ENCODE peak calls at places on chromosomes 3 and 15, in four cellular contexts. T, R, S and P are unnamed samples. For H3K4me1, the result is how much of the 10 kb centered on the place peaks cover.

GRCh38 chr3:17912011-17912760 is 169.8 kb upstream of the TBC1D5 start:
- DNase-seq in S (no peak), R (no peak), T (no peak), P (no peak)

GRCh38 chr3:100231668-100232067 is 29.1 kb upstream of the TBC1D23 start:
- DNase-seq in S (no peak), R (peak), T (no peak), P (no peak)

GRCh38 chr3:38126121-38126892 is 10.6 kb downstream of the ACAA1 start:
- DNase-seq in S (no peak), T (no peak), R (no peak), P (no peak)

GRCh38 chr3:100040446-100040845 is 73.9 kb downstream of the FILIP1L start:
- DNase-seq in R (peak), S (no peak), T (no peak), P (no peak)

GRCh38 chr3:30476373-30477082 is 129.9 kb upstream of the TGFBR2 start:
- DNase-seq in R (peak), S (no peak), T (no peak), P (no peak)

GRCh38 chr3:36480916-36481648 is 100.8 kb downstream of the STAC start:
- DNase-seq in R (peak), T (no peak), S (no peak), P (no peak)

GRCh38 chr3:11764931-11765363 is 81.7 kb downstream of the TAMM41 start:
- DNase-seq in S (no peak), R (peak), T (no peak), P (no peak)

GRCh38 chr15:33908396-33908795 is 59.9 kb upstream of the CHRM5 start:
- DNase-seq in T (no peak), S (no peak), R (peak), P (no peak)

GRCh38 chr15:85754993-85755392 is 39.7 kb downstream of the KLHL25 start:
- DNase-seq in S (no peak), T (no peak), R (peak), P (no peak)

GRCh38 chr3:117010316-117010715 is 300.7 kb downstream of the TUSC7 start:
- DNase-seq in T (no peak), S (no peak), R (no peak), P (no peak)

DNA sequence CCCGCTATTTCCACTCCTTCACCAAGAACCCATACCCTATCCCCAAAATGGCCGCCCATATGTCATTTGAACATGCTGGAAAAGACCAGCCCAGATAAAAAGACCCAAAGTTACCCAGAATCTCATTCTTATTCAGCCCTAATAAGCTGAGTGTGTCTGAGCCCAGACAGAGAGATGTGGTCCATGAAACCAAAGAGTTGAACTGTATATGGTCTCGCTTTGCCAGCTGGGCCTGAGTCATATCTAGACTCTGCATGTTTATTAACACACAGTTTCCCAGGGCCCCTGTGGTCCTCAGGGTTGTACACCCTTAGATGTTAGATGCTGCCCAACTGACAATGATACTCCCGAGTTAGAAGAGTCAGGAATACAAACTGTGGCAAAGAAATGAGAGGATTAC is 201.9 kb upstream of the STRIT1 start:
- DNase-seq in T (no peak), S (no peak), R (no peak), P (no peak)
- TF ChIP-seq EZH2phosphoT487 in T (no peak), S (no peak), R (no peak), P (no peak)

GRCh38 chr3:129560931-129561594 is 18.1 kb downstream of the H1-8 start:
- DNase-seq in R (peak), T (no peak), S (no peak), P (peak)

GRCh38 chr3:129563332-129563731 is 20.4 kb downstream of the H1-8 start:
- DNase-seq in T (no peak), S (no peak), R (no peak), P (no peak)

GRCh38 chr3:129563850-129564535 is 21.0 kb downstream of the H1-8 start:
- DNase-seq in T (no peak), R (peak), S (no peak), P (no peak)

GRCh38 chr3:129561619-129562248 is 18.8 kb downstream of the H1-8 start:
- DNase-seq in R (no peak), T (no peak), S (no peak), P (no peak)

GRCh38 chr3:129562803-129563202 is 19.8 kb downstream of the H1-8 start:
- DNase-seq in S (no peak), R (no peak), T (no peak), P (no peak)
- H3K4me1 ChIP-seq in S (under half), R (under half), T (under half), P (under half)

DNA sequence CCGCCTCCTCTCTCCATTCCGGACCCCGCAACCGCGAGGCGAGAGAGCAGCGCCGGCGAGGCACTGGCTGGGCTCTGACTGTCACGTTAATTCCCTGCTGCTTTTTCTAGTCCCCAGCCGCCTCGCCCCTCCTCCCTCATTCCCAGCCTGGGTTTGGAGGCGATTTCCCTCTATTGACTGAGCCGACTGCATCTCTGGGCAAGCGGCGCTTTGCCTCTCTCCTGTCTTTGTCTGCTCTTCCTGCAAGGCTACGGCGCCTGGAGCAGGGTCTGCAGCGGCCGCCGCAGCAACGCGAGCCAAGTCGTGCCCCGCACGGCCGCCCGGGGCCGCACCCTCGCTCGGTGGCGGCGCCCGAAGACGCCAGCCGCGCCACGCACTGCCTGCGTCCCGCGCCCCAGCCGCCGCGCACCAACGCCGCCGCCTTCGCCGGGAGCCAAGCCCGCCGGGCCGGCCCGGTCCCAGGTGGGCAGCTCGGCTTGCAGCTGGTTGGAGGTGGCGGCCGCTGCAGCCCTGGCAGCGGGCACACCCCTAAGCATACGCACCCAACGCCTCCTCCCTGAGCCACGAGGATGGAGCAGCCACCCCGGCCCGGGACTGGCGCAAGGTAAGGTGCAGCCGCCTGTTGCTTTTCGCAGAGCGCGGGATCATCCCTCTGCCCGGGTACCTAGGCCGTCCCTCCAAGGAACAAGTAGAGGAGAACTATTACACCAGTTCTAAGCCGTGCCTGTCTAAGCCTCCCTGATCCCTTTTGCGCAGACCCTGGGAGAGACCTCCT is at the start of gene LRRC3B:
- DNase-seq in S (peak), R (no peak), T (peak), P (peak)
- TF ChIP-seq EZH2 in S (peak), R (no peak), T (peak), P (peak)

GRCh38 chr3:140022061-140022781 is 87.2 kb downstream of the CLSTN2 start:
- DNase-seq in T (no peak), R (no peak), S (no peak), P (no peak)
- TF ChIP-seq EZH2phosphoT487 in T (no peak), R (no peak), S (no peak), P (no peak)

DNA sequence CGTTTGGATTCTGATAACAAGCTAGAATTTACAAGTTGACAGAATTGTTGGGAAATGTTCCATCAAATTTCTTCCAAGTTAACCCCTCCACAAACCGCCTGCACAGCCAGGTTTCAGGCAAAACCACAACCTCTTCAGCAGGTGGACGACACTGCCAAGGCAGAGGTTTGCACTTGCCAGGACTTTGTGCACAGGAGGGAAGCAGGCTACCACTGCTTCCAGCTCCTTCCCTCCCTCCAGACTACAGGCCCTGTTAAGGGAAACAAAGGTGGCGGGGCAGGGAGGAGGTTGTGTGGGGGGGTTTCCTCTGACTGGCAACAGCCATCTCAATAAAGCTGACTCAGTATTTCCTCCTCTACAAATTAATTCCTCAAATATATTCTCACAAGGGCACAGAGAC is 42.2 kb downstream of the TBC1D2B start:
- DNase-seq in R (no peak), S (no peak), T (no peak), P (no peak)
- H3K4me1 ChIP-seq in R (under half), S (under half), T (under half), P (under half)

GRCh38 chr15:41512512-41513281 is 930 bp downstream of the LTK start:
- DNase-seq in S (peak), T (peak), R (peak), P (no peak)

GRCh38 chr15:41512078-41512394 is 1.6 kb downstream of the LTK start:
- DNase-seq in T (peak), R (no peak), S (no peak), P (no peak)

GRCh38 chr15:41511331-41512077 is 2.1 kb downstream of the LTK start:
- DNase-seq in S (peak), R (no peak), T (peak), P (peak)

GRCh38 chr15:41513282-41514227 is at the start of gene LTK:
- DNase-seq in T (peak), R (peak), S (peak), P (peak)

DNA sequence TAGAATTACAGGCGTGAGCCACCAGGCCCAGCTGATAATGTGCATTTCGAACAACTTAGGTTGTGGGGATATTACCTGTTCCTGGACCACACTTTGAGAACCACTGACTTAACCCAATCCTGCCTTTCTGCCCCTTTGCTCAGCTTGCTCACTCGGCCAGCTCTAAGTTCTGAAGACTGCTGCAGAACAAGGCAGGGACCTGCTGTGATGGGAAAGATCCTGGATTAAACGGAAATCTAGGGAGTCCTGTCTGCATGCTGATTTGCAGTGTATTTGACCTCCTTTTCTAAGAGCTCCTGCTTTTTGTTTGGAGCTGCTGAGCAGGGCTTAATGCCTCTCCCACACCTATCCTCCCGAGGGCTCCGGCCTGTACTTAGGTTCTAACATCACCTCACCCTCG is 2.9 kb downstream of the LTK start:
- DNase-seq in S (peak), T (no peak), R (no peak), P (no peak)
- TF ChIP-seq EZH2 in S (no peak), T (peak), R (no peak), P (peak)